ENCODE peak calls at places on chromosomes 13 and 19, in ten cellular contexts. U is cardiac fibroblast, T is Peyer's patch, W is posterior vena cava, V is cardiac muscle cell, M is GM23338, F is epithelial cell of esophagus, D is ELR, H is left cardiac atrium, X is EL. C is an unnamed sample.

GRCh38 chr19:51327066-51327985 is 14.6 kb downstream of the VSIG10L start:
- DNase-seq in H (peak), F (peak), U (peak), V (peak), M (peak), W (peak), D (no peak), X (peak), T (peak), C (peak)

GRCh38 chr19:23996549-23996948 is 81.9 kb downstream of the ZNF726 start:
- DNase-seq in V (no peak), T (no peak), M (peak), U (peak), X (peak), W (no peak), D (peak), F (no peak), H (no peak), C (no peak)

GRCh38 chr13:102440259-102440936 is 38.5 kb upstream of the FGF14 start:
- DNase-seq in V (no peak), X (no peak), W (no peak), T (no peak), D (no peak), H (no peak), F (peak), M (no peak), U (no peak), C (no peak)

GRCh38 chr13:32164622-32165268 is 133.2 kb downstream of the FRY start:
- DNase-seq in T (no peak), D (peak), F (peak), W (no peak), U (peak), X (peak), M (peak), V (peak), H (no peak), C (no peak)

GRCh38 chr13:33678906-33679657 is 138.9 kb upstream of the RFC3 start:
- DNase-seq in X (no peak), F (peak), W (peak), U (peak), H (peak), T (peak), V (no peak), D (peak), M (peak), C (peak)

GRCh38 chr13:37598572-37598971 is at the start of gene POSTN:
- DNase-seq in X (no peak), W (no peak), M (no peak), H (no peak), U (peak), V (peak), T (no peak), F (no peak), D (no peak), C (no peak)

GRCh38 chr13:55745828-55746227 is 1394.9 kb upstream of the PRR20A start:
- DNase-seq in V (no peak), H (no peak), U (no peak), M (no peak), D (no peak), X (no peak), W (no peak), F (no peak), T (no peak), C (no peak)

GRCh38 chr13:32254416-32254815 is 60.7 kb downstream of the ZAR1L start:
- DNase-seq in F (no peak), M (no peak), H (no peak), T (no peak), X (no peak), W (no peak), U (no peak), V (no peak), D (no peak), C (no peak)

GRCh38 chr19:45152504-45153338 is 8.1 kb downstream of the NKPD1 start:
- DNase-seq in D (no peak), M (peak), H (peak), U (peak), T (peak), X (peak), F (peak), V (no peak), W (no peak), C (peak)

GRCh38 chr13:80666782-80667537 is 326.0 kb upstream of the SPRY2 start:
- DNase-seq in T (no peak), M (no peak), D (no peak), W (no peak), U (peak), F (no peak), H (no peak), V (no peak), X (no peak), C (no peak)

GRCh38 chr13:45786293-45786920 is 65.1 kb downstream of the SIAH3 start:
- DNase-seq in H (no peak), M (no peak), W (no peak), D (no peak), U (no peak), V (peak), F (no peak), T (no peak), X (no peak), C (no peak)

GRCh38 chr13:76833465-76833864 is 52.7 kb downstream of the KCTD12 start:
- DNase-seq in X (no peak), V (no peak), D (no peak), T (no peak), M (no peak), W (no peak), U (no peak), F (no peak), H (no peak), C (no peak)

GRCh38 chr13:60139272-60139671 is 24.5 kb downstream of the DIAPH3 start:
- DNase-seq in U (peak), D (peak), V (no peak), W (no peak), M (no peak), F (peak), H (no peak), T (no peak), X (peak), C (no peak)

GRCh38 chr19:11410682-11411081 is 8.4 kb downstream of the RGL3 start:
- DNase-seq in D (peak), H (no peak), T (no peak), U (peak), W (no peak), F (peak), M (no peak), X (peak), V (no peak), C (no peak)

GRCh38 chr13:64480206-64480605 is 2749.9 kb downstream of the PCDH9 start:
- DNase-seq in W (no peak), U (no peak), F (no peak), M (no peak), H (no peak), D (no peak), V (no peak), X (no peak), T (no peak), C (no peak)

GRCh38 chr19:13069415-13070369 is 33.0 kb downstream of the LYL1 start:
- DNase-seq in M (no peak), V (no peak), F (no peak), H (peak), D (no peak), X (no peak), T (no peak), U (no peak), W (no peak), C (no peak)

GRCh38 chr19:45587873-45588272 is 3.3 kb upstream of the OPA3 start:
- DNase-seq in T (peak), F (no peak), V (no peak), D (no peak), X (no peak), H (no peak), U (no peak), M (no peak), W (no peak), C (no peak)

GRCh38 chr19:16106121-16106520 is 5.6 kb upstream of the RAB8A start:
- DNase-seq in H (no peak), X (peak), D (peak), F (peak), T (no peak), M (no peak), W (no peak), U (peak), V (no peak), C (no peak)

GRCh38 chr13:30774214-30774730 is 38.9 kb downstream of the ALOX5AP start:
- DNase-seq in F (no peak), U (no peak), X (no peak), H (no peak), T (no peak), D (no peak), W (no peak), M (no peak), V (no peak), C (no peak)

GRCh38 chr19:28424662-28425430 is 788.1 kb downstream of the UQCRFS1 start:
- DNase-seq in T (no peak), M (no peak), F (no peak), U (no peak), W (no peak), X (no peak), D (no peak), H (no peak), V (no peak), C (no peak)

GRCh38 chr13:70856025-70856424 is 747.8 kb upstream of the KLHL1 start:
- DNase-seq in U (no peak), F (no peak), H (no peak), X (no peak), W (no peak), V (no peak), D (no peak), M (no peak), T (no peak), C (no peak)

C was measured in spleen.